ENCODE peak calls at places on chromosomes 5 and 9, in four cellular contexts. A is tibial nerve, O is Peyer's patch, I is stomach. C is an unnamed sample.

GRCh38 chr5:171808951-171809350 is 23.3 kb downstream of the SMIM23 start:
- DNase-seq in A (no peak), O (no peak), I (no peak), C (no peak)

GRCh38 chr9:83596899-83597504 is 25.9 kb upstream of the IDNK start:
- DNase-seq in A (no peak), O (no peak), I (no peak), C (peak)

GRCh38 chr5:159631001-159631400 is 285.3 kb upstream of the ADRA1B start:
- DNase-seq in A (no peak), O (no peak), I (no peak), C (no peak)

GRCh38 chr9:7777776-7778175 is 21.8 kb downstream of the DMAC1 start:
- DNase-seq in A (no peak), O (no peak), I (no peak), C (no peak)

GRCh38 chr5:115818821-115819220 is 2.4 kb upstream of the CDO1 start:
- DNase-seq in A (no peak), O (no peak), I (no peak), C (no peak)

GRCh38 chr9:17660158-17660557 is 81.3 kb downstream of the SH3GL2 start:
- DNase-seq in A (no peak), O (no peak), I (no peak), C (no peak)

GRCh38 chr5:68395844-68396523 is 180.4 kb downstream of the PIK3R1 start:
- DNase-seq in A (no peak), O (no peak), I (peak), C (no peak)

GRCh38 chr9:137679249-137679648 is 60.4 kb downstream of the EHMT1 start:
- DNase-seq in A (no peak), O (no peak), I (no peak), C (no peak)

GRCh38 chr9:37974506-37975173 is 70.7 kb upstream of the SLC25A51 start:
- DNase-seq in A (no peak), O (no peak), I (no peak), C (no peak)

GRCh38 chr5:31361906-31362900 is 168.7 kb downstream of the CDH6 start:
- DNase-seq in A (no peak), O (no peak), I (no peak), C (no peak)

GRCh38 chr9:128523199-128523925 is 18.8 kb downstream of the GLE1 start:
- DNase-seq in A (peak), O (no peak), I (no peak), C (peak)

GRCh38 chr9:33817327-33818166 is 587 bp downstream of the UBE2R2 start:
- DNase-seq in A (peak), O (peak), I (peak), C (peak)

GRCh38 chr9:33818832-33819500 is 2.0 kb downstream of the UBE2R2 start:
- DNase-seq in A (no peak), O (no peak), I (no peak), C (no peak)

GRCh38 chr9:33820231-33820745 is 3.3 kb downstream of the UBE2R2 start:
- DNase-seq in A (no peak), O (no peak), I (no peak), C (no peak)

GRCh38 chr9:33816327-33817252 is at the start of gene UBE2R2:
- DNase-seq in A (peak), O (peak), I (peak), C (peak)

GRCh38 chr9:33818167-33818831 is 1.3 kb downstream of the UBE2R2 start:
- DNase-seq in A (no peak), O (no peak), I (peak), C (peak)
- TF ChIP-seq POLR2A in A (no peak), O (peak), I (no peak), C (no peak)

GRCh38 chr5:3139596-3139995 is 388.1 kb upstream of the IRX2 start:
- DNase-seq in A (no peak), O (no peak), I (no peak), C (no peak)
- TF ChIP-seq CTCF in A (no peak), O (no peak), I (no peak), C (no peak)

GRCh38 chr9:36400332-36401178 is 486 bp upstream of the RNF38 start:
- DNase-seq in A (peak), O (peak), I (peak), C (peak)
- TF ChIP-seq POLR2A in A (peak), O (peak), I (no peak), C (no peak)

GRCh38 chr9:114674798-114675554 is 7.0 kb downstream of the TEX48 start:
- DNase-seq in A (no peak), O (no peak), I (no peak), C (no peak)
- TF ChIP-seq CTCF in A (no peak), O (no peak), I (no peak), C (no peak)

GRCh38 chr9:121954477-121955175 is 138.5 kb downstream of the TTLL11 start:
- DNase-seq in A (no peak), O (no peak), I (no peak), C (peak)

GRCh38 chr9:121950441-121950840 is 142.7 kb downstream of the TTLL11 start:
- DNase-seq in A (no peak), O (no peak), I (no peak), C (no peak)

GRCh38 chr9:121949766-121950165 is 143.3 kb downstream of the TTLL11 start:
- DNase-seq in A (no peak), O (no peak), I (no peak), C (no peak)

GRCh38 chr9:121955649-121956048 is 137.5 kb downstream of the TTLL11 start:
- DNase-seq in A (no peak), O (no peak), I (no peak), C (no peak)

GRCh38 chr9:121952611-121953010 is 140.5 kb downstream of the TTLL11 start:
- DNase-seq in A (no peak), O (no peak), I (no peak), C (no peak)
- TF ChIP-seq POLR2A in A (no peak), O (no peak), I (no peak), C (no peak)

GRCh38 chr5:140795259-140795641 is 598 bp downstream of the PCDHA2 start:
- DNase-seq in A (no peak), O (no peak), I (no peak), C (no peak)

GRCh38 chr5:140796718-140797095 is 2.1 kb downstream of the PCDHA2 start:
- DNase-seq in A (no peak), O (no peak), I (no peak), C (no peak)

GRCh38 chr5:140791111-140791510 is 3.5 kb upstream of the PCDHA2 start:
- DNase-seq in A (no peak), O (no peak), I (no peak), C (no peak)

DNA sequence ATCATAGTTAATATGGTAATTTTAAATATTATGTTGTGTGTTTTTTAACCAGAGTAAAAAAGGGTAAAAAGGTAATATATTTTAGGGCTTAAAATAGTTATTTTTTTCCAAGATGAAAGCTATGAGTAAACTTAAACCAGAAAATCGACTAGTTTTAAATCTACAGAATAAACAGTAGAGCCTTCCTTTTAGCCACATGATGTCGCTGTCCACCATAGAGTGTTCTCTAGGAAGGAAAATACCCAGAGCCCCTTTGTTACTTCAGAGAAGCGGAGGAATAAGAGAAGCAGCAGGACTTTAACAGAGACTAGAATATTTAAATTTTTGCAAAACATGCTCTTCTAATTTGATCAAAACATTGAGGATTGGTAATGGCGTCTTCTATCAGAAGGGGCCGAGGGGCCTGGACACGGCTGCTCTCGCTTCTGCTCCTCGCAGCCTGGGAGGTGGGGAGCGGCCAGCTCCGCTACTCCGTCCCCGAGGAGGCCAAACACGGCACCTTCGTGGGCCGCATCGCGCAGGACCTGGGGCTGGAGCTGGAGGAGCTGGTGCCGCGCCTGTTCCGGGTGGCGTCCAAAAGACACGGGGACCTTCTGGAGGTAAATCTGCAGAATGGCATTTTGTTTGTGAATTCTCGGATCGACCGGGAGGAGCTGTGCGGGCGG is at the start of gene PCDHA2:
- DNase-seq in A (no peak), O (no peak), I (no peak), C (no peak)
- TF ChIP-seq CTCF in A (no peak), O (no peak), I (no peak), C (no peak)

GRCh38 chr9:95270790-95271189 is 46.7 kb downstream of the FANCC start:
- DNase-seq in A (no peak), O (no peak), I (no peak), C (no peak)

GRCh38 chr9:95264954-95265615 is 52.4 kb downstream of the FANCC start:
- DNase-seq in A (no peak), O (no peak), I (no peak), C (no peak)

GRCh38 chr9:95268681-95269080 is 48.8 kb downstream of the FANCC start:
- DNase-seq in A (no peak), O (no peak), I (no peak), C (no peak)

GRCh38 chr9:95265960-95266359 is 51.5 kb downstream of the FANCC start:
- DNase-seq in A (no peak), O (no peak), I (no peak), C (no peak)

GRCh38 chr9:95266649-95267048 is 50.9 kb downstream of the FANCC start:
- DNase-seq in A (no peak), O (no peak), I (no peak), C (no peak)
- TF ChIP-seq POLR2A in A (no peak), O (no peak), I (no peak), C (no peak)

DNA sequence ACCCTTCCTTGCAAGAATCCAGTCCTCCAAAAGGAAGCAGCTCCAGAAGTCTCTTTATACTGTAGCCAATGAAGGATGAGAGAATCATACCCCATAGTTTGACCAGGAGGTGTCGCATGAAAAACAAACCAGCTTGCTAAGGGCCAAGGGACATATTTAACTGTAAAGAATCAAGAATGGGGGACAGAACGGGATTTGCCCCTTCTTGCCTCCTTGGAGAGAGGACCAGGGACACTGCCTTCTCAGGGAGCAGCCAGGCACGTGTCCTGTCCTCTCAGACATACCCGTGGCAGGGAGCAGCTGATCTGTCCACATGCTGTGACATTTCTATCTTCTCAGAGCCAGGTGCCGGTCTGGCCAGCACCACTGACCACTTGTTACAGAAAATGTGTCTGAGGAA is 11.7 kb downstream of the PRUNE2 start:
- DNase-seq in A (no peak), O (no peak), I (no peak), C (no peak)
- TF ChIP-seq CTCF in A (no peak), O (no peak), I (no peak), C (no peak)

DNA sequence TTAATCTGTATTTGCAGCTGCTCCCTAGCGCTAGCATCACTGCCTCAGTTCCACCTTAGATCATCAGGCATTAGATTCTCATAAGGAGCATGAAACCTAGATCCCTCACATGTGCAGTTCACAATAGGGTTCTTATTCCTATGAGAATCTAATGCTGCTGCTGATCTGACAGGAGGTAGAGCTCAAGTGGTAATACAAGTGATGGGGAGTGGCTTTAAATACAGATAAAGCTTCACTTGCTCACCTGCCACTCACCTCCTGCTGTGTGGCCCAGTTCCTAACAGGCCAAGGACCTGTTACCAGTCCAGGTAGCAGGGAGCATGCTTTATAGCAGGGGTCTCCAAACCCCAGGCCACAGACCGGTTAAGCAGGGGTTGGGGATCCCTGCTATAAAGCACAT is 22.6 kb upstream of the RNF20 start:
- DNase-seq in A (no peak), O (no peak), I (no peak), C (no peak)
- TF ChIP-seq POLR2A in A (no peak), O (no peak), I (no peak), C (no peak)

GRCh38 chr9:68678430-68678829 is 26.6 kb upstream of the PIP5K1B start:
- DNase-seq in A (no peak), O (no peak), I (no peak), C (no peak)
- TF ChIP-seq CTCF in A (no peak), O (no peak), I (no peak), C (no peak)

C was measured in ovary.